ENCODE peak calls at places on chromosomes 16 and 17, in four cellular contexts. L, J, F and R are unnamed samples.

GRCh38 chr17:31433091-31433790 is 41.8 kb downstream of the RAB11FIP4 start:
- DNase-seq in J (no peak), L (no peak), F (no peak), R (no peak)

GRCh38 chr17:28760987-28761562 is 17.3 kb downstream of the TRAF4 start:
- DNase-seq in F (peak), J (peak), L (no peak), R (no peak)

GRCh38 chr17:39979865-39980401 is 674 bp upstream of the PSMD3 start:
- DNase-seq in L (no peak), F (peak), J (peak), R (no peak)

GRCh38 chr16:66706506-66706880 is 9.9 kb upstream of the CMTM4 start:
- DNase-seq in L (no peak), F (no peak), J (peak), R (no peak)

GRCh38 chr16:46884513-46885293 is 541 bp downstream of the GPT2 start:
- DNase-seq in L (no peak), F (peak), J (no peak), R (no peak)

GRCh38 chr17:60139438-60140285 is 10.1 kb upstream of the CA4 start:
- DNase-seq in J (peak), F (peak), L (no peak), R (no peak)

GRCh38 chr16:67445913-67446907 is 15.3 kb downstream of the HSD11B2 start:
- DNase-seq in F (no peak), L (no peak), J (peak), R (no peak)

GRCh38 chr17:41666336-41666680 is 22.4 kb upstream of the EIF1 start:
- DNase-seq in F (peak), L (no peak), J (no peak), R (no peak)

GRCh38 chr17:40556884-40557414 is 8.3 kb downstream of the CCR7 start:
- DNase-seq in F (no peak), J (no peak), L (no peak), R (no peak)

GRCh38 chr16:90057738-90058173 is 19.4 kb downstream of the PRDM7 start:
- DNase-seq in F (no peak), L (peak), J (no peak), R (no peak)

GRCh38 chr17:81397314-81398169 is 2.3 kb downstream of the BAHCC1 start:
- DNase-seq in F (no peak), J (no peak), L (no peak), R (no peak)

GRCh38 chr16:85988723-85989313 is 89.9 kb downstream of the IRF8 start:
- DNase-seq in F (no peak), L (no peak), J (no peak), R (no peak)

GRCh38 chr17:54937426-54937825 is 31.0 kb downstream of the COX11 start:
- DNase-seq in J (no peak), L (no peak), F (no peak), R (no peak)

GRCh38 chr16:88782454-88783390 is 2.3 kb downstream of the PIEZO1 start:
- DNase-seq in J (no peak), L (no peak), F (no peak), R (no peak)

DNA sequence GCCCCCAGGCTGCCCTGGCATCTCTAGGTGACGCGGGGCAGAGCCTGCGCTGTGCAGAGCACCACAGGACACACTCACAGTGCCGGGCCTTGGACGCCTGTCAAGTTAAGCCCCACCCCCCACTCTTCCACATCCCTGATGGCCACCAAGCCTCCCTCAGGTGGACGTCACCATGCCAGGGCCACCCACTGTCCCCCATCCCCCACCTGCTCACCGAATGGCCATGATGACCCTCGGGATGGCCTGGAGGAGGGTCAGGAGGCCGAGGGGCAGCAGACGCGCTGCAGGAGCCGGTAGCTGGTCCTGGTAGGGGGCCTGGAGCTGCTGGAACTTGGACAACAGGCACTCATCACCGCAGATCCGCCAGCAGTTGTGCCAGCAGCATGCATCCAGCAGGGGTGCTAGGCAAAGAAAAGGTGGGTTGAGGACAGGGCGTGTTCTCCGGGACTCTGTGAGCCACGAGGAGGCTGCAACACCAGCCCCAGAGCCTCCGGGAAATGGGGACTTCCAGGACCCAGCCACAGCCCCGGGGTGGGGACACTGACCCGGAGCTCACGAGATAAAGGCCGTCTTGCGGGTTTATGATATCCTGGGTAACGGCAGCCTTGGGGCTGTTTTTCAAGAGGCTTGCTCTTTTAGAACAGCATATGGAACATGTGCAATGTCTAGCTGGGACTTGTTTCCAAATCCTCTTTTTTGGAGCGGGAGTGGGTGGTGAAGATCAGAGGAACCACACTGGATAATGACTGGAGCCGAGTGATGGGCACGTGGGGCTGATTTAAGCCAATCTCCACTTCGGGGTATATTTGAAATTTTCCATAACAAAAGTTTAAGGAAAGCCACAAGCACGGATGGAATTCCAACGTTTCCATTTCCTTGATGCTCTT is 11.4 kb downstream of the C16orf95 start:
- DNase-seq in F (no peak), L (peak), J (peak), R (no peak)
- TF ChIP-seq CTCF in F (no peak), L (peak), J (no peak), R (no peak)

GRCh38 chr16:276360-277077 is 775 bp upstream of the RGS11 start:
- DNase-seq in J (no peak), F (no peak), L (no peak), R (no peak)
- H3K4me3 ChIP-seq in J (no peak), F (no peak), L (no peak), R (no peak)

DNA sequence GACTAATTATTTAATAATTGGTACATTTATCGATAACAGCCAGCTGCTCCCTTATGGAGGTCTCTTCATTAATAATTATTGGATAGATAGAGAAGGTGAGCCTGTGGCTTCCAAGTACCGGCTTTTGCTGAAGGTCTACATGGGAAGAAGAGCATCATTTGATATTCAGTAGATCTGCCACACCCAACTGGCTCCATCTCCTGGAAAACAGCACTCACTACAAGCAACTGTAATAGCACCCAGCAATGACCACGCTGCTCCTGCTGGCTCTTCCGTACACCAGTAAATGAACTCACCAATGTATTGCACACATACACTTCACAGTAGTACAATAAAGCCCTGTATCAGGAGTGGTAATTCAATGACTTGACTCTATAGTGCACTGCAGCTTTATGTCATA is 19.5 kb downstream of the MARVELD3 start:
- DNase-seq in L (no peak), J (peak), F (no peak), R (no peak)
- TF ChIP-seq CTCF in L (peak), J (peak), F (peak), R (peak)

GRCh38 chr17:36586138-36586537 is 5.5 kb upstream of the DHRS11 start:
- DNase-seq in F (no peak), J (no peak), L (no peak), R (no peak)
- H3K4me3 ChIP-seq in F (no peak), J (no peak), L (no peak), R (no peak)